ENCODE peak calls at places on chromosome 1, in five cellular contexts. One of them, this sample, is unnamed.

GRCh38 chr1:23593042-23593521 is 33.8 kb upstream of the ID3 start:
- DNase-seq in nucleus accumbens: no peak
- DNase-seq in activated T-helper 1 cell treated with anti-CD3 and anti-CD28 coated beads, Interleukin-12 subunit alpha, Interleukin-12 subunit beta, Interleukin-2, Interleukin-4 antibody, amounts not matched to agents 30 ng/mL and 10 ng/mL and 1 ng/mL, durations not matched to agents 14 hours and 24 hours and 36 hours: no peak
- DNase-seq in omental fat pad: no peak
- DNase-seq in dermis microvascular lymphatic vessel endothelial cell: no peak
- DNase-seq in this sample: no peak

GRCh38 chr1:150072959-150073358 is 5.4 kb downstream of the VPS45 start:
- DNase-seq in omental fat pad: no peak
- DNase-seq in dermis microvascular lymphatic vessel endothelial cell: peak
- DNase-seq in nucleus accumbens: no peak
- DNase-seq in activated T-helper 1 cell treated with anti-CD3 and anti-CD28 coated beads, Interleukin-12 subunit alpha, Interleukin-12 subunit beta, Interleukin-2, Interleukin-4 antibody, amounts not matched to agents 30 ng/mL and 10 ng/mL and 1 ng/mL, durations not matched to agents 14 hours and 24 hours and 36 hours: no peak
- DNase-seq in this sample: peak

GRCh38 chr1:159835862-159836518 is 9.3 kb downstream of the SLAMF8 start:
- DNase-seq in dermis microvascular lymphatic vessel endothelial cell: peak
- DNase-seq in omental fat pad: no peak
- DNase-seq in activated T-helper 1 cell treated with anti-CD3 and anti-CD28 coated beads, Interleukin-12 subunit alpha, Interleukin-12 subunit beta, Interleukin-2, Interleukin-4 antibody, amounts not matched to agents 30 ng/mL and 10 ng/mL and 1 ng/mL, durations not matched to agents 14 hours and 24 hours and 36 hours: no peak
- DNase-seq in nucleus accumbens: no peak
- DNase-seq in this sample: peak

GRCh38 chr1:66503841-66504470 is 30.0 kb upstream of the SGIP1 start:
- DNase-seq in omental fat pad: no peak
- DNase-seq in nucleus accumbens: peak
- DNase-seq in activated T-helper 1 cell treated with anti-CD3 and anti-CD28 coated beads, Interleukin-12 subunit alpha, Interleukin-12 subunit beta, Interleukin-2, Interleukin-4 antibody, amounts not matched to agents 30 ng/mL and 10 ng/mL and 1 ng/mL, durations not matched to agents 14 hours and 24 hours and 36 hours: no peak
- DNase-seq in dermis microvascular lymphatic vessel endothelial cell: peak
- DNase-seq in this sample: peak

GRCh38 chr1:101428562-101428961 is 191.7 kb downstream of the S1PR1 start:
- DNase-seq in nucleus accumbens: no peak
- DNase-seq in omental fat pad: no peak
- DNase-seq in dermis microvascular lymphatic vessel endothelial cell: no peak
- DNase-seq in activated T-helper 1 cell treated with anti-CD3 and anti-CD28 coated beads, Interleukin-12 subunit alpha, Interleukin-12 subunit beta, Interleukin-2, Interleukin-4 antibody, amounts not matched to agents 30 ng/mL and 10 ng/mL and 1 ng/mL, durations not matched to agents 14 hours and 24 hours and 36 hours: no peak
- DNase-seq in this sample: no peak

GRCh38 chr1:25658791-25659431 is 42.3 kb downstream of the MAN1C1 start:
- DNase-seq in nucleus accumbens: no peak
- DNase-seq in omental fat pad: no peak
- DNase-seq in activated T-helper 1 cell treated with anti-CD3 and anti-CD28 coated beads, Interleukin-12 subunit alpha, Interleukin-12 subunit beta, Interleukin-2, Interleukin-4 antibody, amounts not matched to agents 30 ng/mL and 10 ng/mL and 1 ng/mL, durations not matched to agents 14 hours and 24 hours and 36 hours: no peak
- DNase-seq in dermis microvascular lymphatic vessel endothelial cell: no peak
- DNase-seq in this sample: no peak

GRCh38 chr1:153353226-153353947 is 4.3 kb upstream of the S100A9 start:
- DNase-seq in dermis microvascular lymphatic vessel endothelial cell: peak
- DNase-seq in activated T-helper 1 cell treated with anti-CD3 and anti-CD28 coated beads, Interleukin-12 subunit alpha, Interleukin-12 subunit beta, Interleukin-2, Interleukin-4 antibody, amounts not matched to agents 30 ng/mL and 10 ng/mL and 1 ng/mL, durations not matched to agents 14 hours and 24 hours and 36 hours: no peak
- DNase-seq in omental fat pad: no peak
- DNase-seq in nucleus accumbens: no peak
- DNase-seq in this sample: no peak

GRCh38 chr1:83064589-83065242 is 934.2 kb downstream of the TTLL7 start:
- DNase-seq in dermis microvascular lymphatic vessel endothelial cell: no peak
- DNase-seq in omental fat pad: no peak
- DNase-seq in activated T-helper 1 cell treated with anti-CD3 and anti-CD28 coated beads, Interleukin-12 subunit alpha, Interleukin-12 subunit beta, Interleukin-2, Interleukin-4 antibody, amounts not matched to agents 30 ng/mL and 10 ng/mL and 1 ng/mL, durations not matched to agents 14 hours and 24 hours and 36 hours: no peak
- DNase-seq in nucleus accumbens: no peak
- DNase-seq in this sample: no peak

GRCh38 chr1:158998781-158999161 is 10.9 kb upstream of the IFI16 start:
- DNase-seq in nucleus accumbens: peak
- DNase-seq in activated T-helper 1 cell treated with anti-CD3 and anti-CD28 coated beads, Interleukin-12 subunit alpha, Interleukin-12 subunit beta, Interleukin-2, Interleukin-4 antibody, amounts not matched to agents 30 ng/mL and 10 ng/mL and 1 ng/mL, durations not matched to agents 14 hours and 24 hours and 36 hours: peak
- DNase-seq in dermis microvascular lymphatic vessel endothelial cell: peak
- DNase-seq in omental fat pad: no peak
- DNase-seq in this sample: peak

GRCh38 chr1:166165661-166166399 is 971 bp downstream of the FAM78B start:
- DNase-seq in nucleus accumbens: peak
- DNase-seq in omental fat pad: no peak
- DNase-seq in activated T-helper 1 cell treated with anti-CD3 and anti-CD28 coated beads, Interleukin-12 subunit alpha, Interleukin-12 subunit beta, Interleukin-2, Interleukin-4 antibody, amounts not matched to agents 30 ng/mL and 10 ng/mL and 1 ng/mL, durations not matched to agents 14 hours and 24 hours and 36 hours: no peak
- DNase-seq in dermis microvascular lymphatic vessel endothelial cell: peak
- DNase-seq in this sample: peak

GRCh38 chr1:162691999-162692575 is 59.8 kb downstream of the DDR2 start:
- DNase-seq in nucleus accumbens: no peak
- DNase-seq in omental fat pad: no peak
- DNase-seq in dermis microvascular lymphatic vessel endothelial cell: no peak
- DNase-seq in activated T-helper 1 cell treated with anti-CD3 and anti-CD28 coated beads, Interleukin-12 subunit alpha, Interleukin-12 subunit beta, Interleukin-2, Interleukin-4 antibody, amounts not matched to agents 30 ng/mL and 10 ng/mL and 1 ng/mL, durations not matched to agents 14 hours and 24 hours and 36 hours: no peak
- DNase-seq in this sample: peak

GRCh38 chr1:199172286-199173124 is 533.7 kb downstream of the PTPRC start:
- DNase-seq in dermis microvascular lymphatic vessel endothelial cell: no peak
- DNase-seq in omental fat pad: no peak
- DNase-seq in nucleus accumbens: no peak
- DNase-seq in activated T-helper 1 cell treated with anti-CD3 and anti-CD28 coated beads, Interleukin-12 subunit alpha, Interleukin-12 subunit beta, Interleukin-2, Interleukin-4 antibody, amounts not matched to agents 30 ng/mL and 10 ng/mL and 1 ng/mL, durations not matched to agents 14 hours and 24 hours and 36 hours: no peak
- DNase-seq in this sample: no peak

GRCh38 chr1:17120962-17121837 is 1.9 kb upstream of the PADI2 start:
- DNase-seq in activated T-helper 1 cell treated with anti-CD3 and anti-CD28 coated beads, Interleukin-12 subunit alpha, Interleukin-12 subunit beta, Interleukin-2, Interleukin-4 antibody, amounts not matched to agents 30 ng/mL and 10 ng/mL and 1 ng/mL, durations not matched to agents 14 hours and 24 hours and 36 hours: no peak
- DNase-seq in nucleus accumbens: no peak
- DNase-seq in omental fat pad: no peak
- DNase-seq in dermis microvascular lymphatic vessel endothelial cell: no peak
- DNase-seq in this sample: no peak

GRCh38 chr1:85289207-85289847 is 12.9 kb upstream of the BCL10 start:
- DNase-seq in omental fat pad: no peak
- DNase-seq in dermis microvascular lymphatic vessel endothelial cell: peak
- DNase-seq in nucleus accumbens: no peak
- DNase-seq in activated T-helper 1 cell treated with anti-CD3 and anti-CD28 coated beads, Interleukin-12 subunit alpha, Interleukin-12 subunit beta, Interleukin-2, Interleukin-4 antibody, amounts not matched to agents 30 ng/mL and 10 ng/mL and 1 ng/mL, durations not matched to agents 14 hours and 24 hours and 36 hours: no peak
- DNase-seq in this sample: peak

GRCh38 chr1:241844593-241844992 is 3.4 kb upstream of the EXO1 start:
- DNase-seq in nucleus accumbens: no peak
- DNase-seq in dermis microvascular lymphatic vessel endothelial cell: no peak
- DNase-seq in omental fat pad: no peak
- DNase-seq in activated T-helper 1 cell treated with anti-CD3 and anti-CD28 coated beads, Interleukin-12 subunit alpha, Interleukin-12 subunit beta, Interleukin-2, Interleukin-4 antibody, amounts not matched to agents 30 ng/mL and 10 ng/mL and 1 ng/mL, durations not matched to agents 14 hours and 24 hours and 36 hours: no peak
- DNase-seq in this sample: no peak

GRCh38 chr1:56456426-56457101 is 122.8 kb downstream of the PLPP3 start:
- DNase-seq in omental fat pad: no peak
- DNase-seq in nucleus accumbens: no peak
- DNase-seq in dermis microvascular lymphatic vessel endothelial cell: peak
- DNase-seq in activated T-helper 1 cell treated with anti-CD3 and anti-CD28 coated beads, Interleukin-12 subunit alpha, Interleukin-12 subunit beta, Interleukin-2, Interleukin-4 antibody, amounts not matched to agents 30 ng/mL and 10 ng/mL and 1 ng/mL, durations not matched to agents 14 hours and 24 hours and 36 hours: no peak
- DNase-seq in this sample: peak

This sample was measured in endothelial cell of umbilical vein.